ENCODE peak calls at places on chromosomes 13 and 19, in four cellular contexts. One of them, this sample, is unnamed.

GRCh38 chr19:10690351-10690781 is 10.9 kb upstream of the QTRT1 start:
- DNase-seq in NCI-H2081: no peak
- DNase-seq in GM12865: no peak
- DNase-seq in ureter: no peak
- DNase-seq in this sample: peak; percentile 77

GRCh38 chr13:44710576-44710975 is 134.4 kb upstream of the TSC22D1 start:
- DNase-seq in NCI-H2081: no peak
- DNase-seq in GM12865: peak; percentile 58
- DNase-seq in ureter: no peak
- DNase-seq in this sample: peak; percentile 93

GRCh38 chr19:51690359-51691121 is 2.6 kb upstream of the SPACA6 start:
- DNase-seq in NCI-H2081: no peak
- DNase-seq in GM12865: no peak
- DNase-seq in ureter: peak; percentile 72
- DNase-seq in this sample: peak; percentile 88

GRCh38 chr13:110028838-110029621 is 242.6 kb upstream of the IRS2 start:
- DNase-seq in NCI-H2081: no peak
- DNase-seq in GM12865: no peak
- DNase-seq in ureter: no peak
- DNase-seq in this sample: no peak

GRCh38 chr19:13163609-13164364 is 13.6 kb downstream of the IER2 start:
- DNase-seq in NCI-H2081: peak; percentile 22
- DNase-seq in GM12865: peak; percentile 48
- DNase-seq in ureter: peak; percentile 80
- DNase-seq in this sample: peak; percentile 94

GRCh38 chr19:16342002-16342715 is 17.5 kb downstream of the KLF2 start:
- DNase-seq in NCI-H2081: no peak
- DNase-seq in GM12865: peak; percentile 93
- DNase-seq in ureter: peak; percentile 71
- DNase-seq in this sample: no peak

GRCh38 chr19:2524840-2525723 is 49.2 kb downstream of the GADD45B start:
- DNase-seq in NCI-H2081: no peak
- DNase-seq in GM12865: no peak
- DNase-seq in ureter: peak; percentile 74
- DNase-seq in this sample: peak; percentile 39

GRCh38 chr13:100203696-100204367 is 114.9 kb downstream of the PCCA start:
- DNase-seq in NCI-H2081: no peak
- DNase-seq in GM12865: peak; percentile 9
- DNase-seq in ureter: no peak
- DNase-seq in this sample: peak; percentile 38

GRCh38 chr19:2252481-2253105 is 3.5 kb downstream of the AMH start:
- DNase-seq in NCI-H2081: no peak
- DNase-seq in GM12865: no peak
- DNase-seq in ureter: no peak
- DNase-seq in this sample: no peak

GRCh38 chr13:44815507-44816074 is 173.7 kb downstream of the NUFIP1 start:
- DNase-seq in NCI-H2081: no peak
- DNase-seq in GM12865: peak; percentile 41
- DNase-seq in ureter: peak; percentile 67
- DNase-seq in this sample: peak; percentile 98

GRCh38 chr13:53041968-53042485 is 13.4 kb downstream of the OLFM4 start:
- DNase-seq in NCI-H2081: no peak
- DNase-seq in GM12865: no peak
- DNase-seq in ureter: no peak
- DNase-seq in this sample: no peak

GRCh38 chr13:107993239-107993948 is 221.9 kb downstream of the LIG4 start:
- DNase-seq in NCI-H2081: no peak
- DNase-seq in GM12865: peak; percentile 21
- DNase-seq in ureter: no peak
- DNase-seq in this sample: no peak

GRCh38 chr19:34404109-34404909 is at the start of gene PDCD2L:
- DNase-seq in NCI-H2081: peak; percentile 93
- DNase-seq in GM12865: peak; percentile 95
- DNase-seq in ureter: peak; percentile 92
- DNase-seq in this sample: peak; percentile 88

GRCh38 chr13:49443327-49443688 is 556 bp downstream of the CAB39L start:
- DNase-seq in NCI-H2081: peak; percentile 49
- DNase-seq in GM12865: peak; percentile 65
- DNase-seq in ureter: no peak
- DNase-seq in this sample: peak; percentile 44

GRCh38 chr13:113551081-113552000 is 33.2 kb upstream of the TFDP1 start:
- DNase-seq in NCI-H2081: no peak
- DNase-seq in GM12865: no peak
- DNase-seq in ureter: peak; percentile 32
- DNase-seq in this sample: no peak